ENCODE peak calls at places on chromosomes 7 and 10, in seven cellular contexts. R is HepG2, K is K562, S is GM12878, P is GM12892, F is H1, Q is SK-N-SH. V is an unnamed sample.

GRCh38 chr7:131688738-131689661 is 132.6 kb upstream of the PODXL start:
- DNase-seq in F (peak; percentile 75), S (no peak), K (peak; percentile 94), Q (peak; percentile 95), R (peak; percentile 49), P (peak; percentile 84), V (peak; percentile 84)

GRCh38 chr10:43879742-43880141 is 231.1 kb upstream of the ZNF32 start:
- DNase-seq in R (no peak), F (no peak), K (no peak), Q (no peak), S (no peak), P (no peak), V (no peak)

GRCh38 chr10:47368431-47369180 is 15.5 kb downstream of the ZNF488 start:
- DNase-seq in F (no peak), R (no peak), S (no peak), P (no peak), Q (no peak), K (no peak), V (no peak)

GRCh38 chr7:130734525-130735272 is 692 bp upstream of the KLF14 start:
- DNase-seq in K (peak; percentile 30), F (no peak), S (no peak), Q (peak; percentile 41), P (no peak), R (no peak), V (no peak)

GRCh38 chr10:30557884-30558283 is 71.7 kb downstream of the LYZL2 start:
- DNase-seq in R (peak; percentile 82), P (no peak), K (peak; percentile 19), F (no peak), S (no peak), Q (no peak), V (no peak)

GRCh38 chr7:121395494-121395960 is 581 bp downstream of the FAM3C start:
- DNase-seq in S (no peak), R (peak; percentile 7), K (no peak), F (no peak), P (peak; percentile 37), Q (peak; percentile 26), V (no peak)

GRCh38 chr7:1027285-1028043 is 16.9 kb upstream of the GPR146 start:
- DNase-seq in K (peak; percentile 44), Q (peak; percentile 85), S (no peak), R (no peak), P (no peak), F (no peak), V (no peak)

GRCh38 chr7:125061776-125062397 is 132.3 kb upstream of the POT1 start:
- DNase-seq in P (no peak), F (no peak), Q (no peak), R (no peak), S (no peak), K (no peak), V (no peak)

GRCh38 chr7:27160147-27160545 is 3.7 kb upstream of the HOXA7 start:
- DNase-seq in Q (no peak), K (no peak), S (no peak), R (no peak), F (no peak), P (no peak), V (no peak)

GRCh38 chr7:154744226-154744860 is 258.6 kb downstream of the PAXIP1 start:
- DNase-seq in Q (peak; percentile 86), S (no peak), P (peak; percentile 46), K (peak; percentile 89), R (no peak), F (peak; percentile 23), V (peak; percentile 60)

GRCh38 chr7:36387437-36388345 is 2.0 kb upstream of the ANLN start:
- DNase-seq in Q (no peak), P (no peak), K (no peak), F (no peak), S (no peak), R (no peak), V (no peak)

GRCh38 chr10:36469585-36469984 is 655.8 kb upstream of the ANKRD30A start:
- DNase-seq in R (no peak), S (no peak), K (no peak), F (no peak), P (no peak), Q (no peak), V (no peak)

GRCh38 chr7:69898189-69898588 is 299.9 kb downstream of the AUTS2 start:
- DNase-seq in S (peak; percentile 76), Q (no peak), R (no peak), F (no peak), K (no peak), P (no peak), V (no peak)

GRCh38 chr7:28958235-28958945 is at the start of gene TRIL:
- DNase-seq in K (no peak), Q (peak; percentile 91), F (no peak), P (peak; percentile 11), S (no peak), R (no peak), V (peak; percentile 19)

GRCh38 chr7:112743811-112744210 is 46.4 kb downstream of the TMEM168 start:
- DNase-seq in S (no peak), K (no peak), Q (peak; percentile 24), P (no peak), R (no peak), F (no peak), V (no peak)

GRCh38 chr10:94285271-94285670 is 77.5 kb downstream of the NOC3L start:
- DNase-seq in R (no peak), S (no peak), Q (no peak), K (no peak), P (no peak), F (no peak), V (no peak)

GRCh38 chr7:147513451-147513850 is 1077.1 kb upstream of the C7orf33 start:
- DNase-seq in R (no peak), F (no peak), S (no peak), K (no peak), Q (no peak), P (no peak), V (no peak)

GRCh38 chr7:154794147-154794780 is 208.7 kb downstream of the PAXIP1 start:
- DNase-seq in Q (no peak), P (peak; percentile 22), R (no peak), F (no peak), K (peak; percentile 78), S (no peak), V (peak; percentile 42)

GRCh38 chr10:32332299-32332750 is 14.6 kb downstream of the EPC1 start:
- DNase-seq in Q (no peak), K (peak; percentile 38), F (no peak), S (peak; percentile 93), P (peak; percentile 21), R (no peak), V (no peak)

GRCh38 chr7:19116121-19117080 is 1.0 kb downstream of the TWIST1 start:
- DNase-seq in F (no peak), P (no peak), S (no peak), Q (peak; percentile 72), R (no peak), K (no peak), V (no peak)

GRCh38 chr10:63210611-63211196 is 77.6 kb downstream of the NRBF2 start:
- DNase-seq in R (no peak), Q (no peak), F (no peak), S (no peak), P (no peak), K (no peak), V (no peak)

GRCh38 chr7:154916381-154917213 is 86.3 kb downstream of the PAXIP1 start:
- DNase-seq in P (no peak), R (no peak), Q (peak; percentile 22), K (no peak), S (no peak), F (no peak), V (no peak)

GRCh38 chr10:111083222-111084095 is 6.6 kb downstream of the ADRA2A start:
- DNase-seq in F (no peak), R (no peak), K (no peak), P (no peak), S (no peak), Q (no peak), V (no peak)

DNA sequence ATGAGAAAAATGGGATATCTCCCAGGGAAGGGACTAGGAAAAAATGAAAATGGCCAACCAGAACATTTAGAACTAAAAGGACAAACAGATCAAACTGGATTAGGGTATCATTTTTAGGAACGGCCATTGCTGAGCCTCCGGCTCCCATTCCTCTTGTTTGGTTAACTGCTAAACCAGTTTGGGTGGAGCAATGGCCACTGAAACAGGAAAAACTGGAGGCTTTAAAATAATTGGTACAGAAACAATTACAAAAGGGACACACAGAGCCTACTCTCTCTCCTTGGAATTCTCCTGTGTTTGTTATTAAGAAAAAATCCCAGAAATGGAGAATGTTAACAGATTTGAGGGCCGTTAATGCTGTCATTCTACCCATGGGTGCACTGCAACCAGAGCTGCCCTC is 4.7 kb upstream of the CHST3 start:
- DNase-seq in S (no peak), K (no peak), Q (no peak), P (no peak), F (no peak), R (no peak), V (no peak)
- TF ChIP-seq TAF1 in S (no peak), K (no peak), Q (no peak), P (no peak), F (no peak), R (no peak), V (no peak)

GRCh38 chr7:38229386-38229785 is 44.0 kb downstream of the TARP start:
- DNase-seq in S (no peak), Q (no peak), P (no peak), F (no peak), K (no peak), R (no peak), V (no peak)

GRCh38 chr7:38235606-38236005 is 37.8 kb downstream of the TARP start:
- DNase-seq in P (no peak), Q (peak; percentile 47), R (no peak), K (no peak), S (no peak), F (no peak), V (no peak)

GRCh38 chr7:38232475-38233366 is 40.7 kb downstream of the TARP start:
- DNase-seq in S (peak; percentile 82), K (no peak), R (no peak), Q (no peak), F (no peak), P (no peak), V (no peak)
- TF ChIP-seq TAF1 in S (no peak), K (no peak), R (no peak), Q (no peak), F (no peak), P (no peak), V (no peak)

DNA sequence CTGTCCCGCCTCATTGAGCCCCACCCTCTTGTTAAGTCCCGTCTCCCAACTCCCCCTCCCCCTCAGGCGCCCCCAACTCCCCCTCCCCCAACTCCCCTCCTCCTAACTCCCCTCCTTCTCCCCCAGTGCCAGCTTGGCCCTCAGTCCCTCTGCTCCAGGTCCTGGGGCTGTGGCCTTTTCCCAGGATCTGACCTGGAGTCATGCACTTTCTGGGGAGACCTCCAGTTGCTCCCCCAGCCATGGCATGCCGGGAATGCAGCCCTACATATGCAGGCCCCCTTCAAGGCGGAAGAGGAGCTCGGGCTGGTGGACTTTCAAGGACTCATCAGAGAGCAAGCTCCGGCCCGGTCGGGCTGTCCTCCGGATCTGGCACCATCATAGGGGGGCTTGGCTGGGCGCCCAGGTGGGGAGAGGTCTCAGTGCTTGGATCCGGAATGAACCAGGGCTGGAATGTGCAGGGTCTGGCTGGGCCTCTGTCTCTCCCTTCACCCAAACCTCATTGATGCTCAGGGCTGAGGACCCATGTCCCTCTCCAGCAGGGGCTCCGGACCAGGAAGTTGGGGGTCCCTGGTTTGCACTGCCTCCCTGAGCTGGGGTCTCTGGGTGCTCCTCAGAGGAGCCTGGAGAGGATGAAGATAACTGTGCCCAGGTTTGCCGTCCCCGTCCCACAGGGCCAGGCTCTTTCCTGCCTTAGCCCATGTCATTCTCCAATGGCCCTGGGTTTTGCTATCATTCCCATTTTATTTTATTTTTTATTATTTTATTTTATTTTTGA is 41.1 kb downstream of the TMEM270 start:
- DNase-seq in F (no peak), S (no peak), Q (peak; percentile 30), P (no peak), R (no peak), K (no peak), V (no peak)
- TF ChIP-seq TAF1 in F (no peak), S (no peak), Q (no peak), P (no peak), R (no peak), K (no peak), V (no peak)

GRCh38 chr7:81333004-81333403 is 414.2 kb upstream of the SEMA3C start:
- DNase-seq in P (no peak), F (no peak), S (no peak), R (no peak), Q (no peak), K (no peak), V (no peak)
- TF ChIP-seq TAF1 in P (no peak), F (no peak), S (no peak), R (no peak), Q (no peak), K (no peak), V (no peak)

V was measured in GM12891.